ENCODE peak calls at places on chromosomes 13 and 19, in five cellular contexts. D is naive thymus-derived CD4-positive, alpha-beta T cell; E is MM.1S; U is tibial nerve; R is substantia nigra. W is an unnamed sample.

GRCh38 chr19:18098891-18099622 is 1.5 kb downstream of the MAST3 start:
- DNase-seq in E (no peak), D (no peak), U (no peak), R (peak; percentile 24), W (peak; percentile 40)

GRCh38 chr19:16208064-16208759 is 10.5 kb downstream of the AP1M1 start:
- DNase-seq in D (no peak), U (no peak), R (no peak), E (no peak), W (no peak)

GRCh38 chr19:39401549-39402416 is 4.9 kb upstream of the ZFP36 start:
- DNase-seq in R (no peak), U (no peak), E (peak; percentile 80), D (peak; percentile 68), W (peak; percentile 86)

GRCh38 chr19:55345101-55345817 is 5.6 kb downstream of the KMT5C start:
- DNase-seq in U (no peak), R (no peak), E (no peak), D (no peak), W (no peak)

GRCh38 chr19:33432408-33433170 is 59.1 kb downstream of the CEBPG start:
- DNase-seq in E (no peak), U (no peak), R (no peak), D (no peak), W (no peak)

GRCh38 chr19:39813264-39813998 is 20.5 kb downstream of the DYRK1B start:
- DNase-seq in E (no peak), D (no peak), R (no peak), U (no peak), W (no peak)

GRCh38 chr13:98143601-98144500 is 957 bp downstream of the FARP1 start:
- DNase-seq in D (peak; percentile 22), U (peak; percentile 15), E (peak; percentile 9), R (no peak), W (no peak)

GRCh38 chr19:13507053-13507611 is 853 bp upstream of the CACNA1A start:
- DNase-seq in U (no peak), D (no peak), R (no peak), E (no peak), W (no peak)

GRCh38 chr19:41876847-41877489 is at the start of gene CD79A:
- DNase-seq in R (no peak), U (no peak), E (no peak), D (no peak), W (no peak)

GRCh38 chr19:14408641-14409120 is 10.5 kb downstream of the DDX39A start:
- DNase-seq in E (no peak), D (no peak), R (no peak), U (no peak), W (peak; percentile 49)

GRCh38 chr13:88764103-88764502 is 1092.9 kb downstream of the SLITRK5 start:
- DNase-seq in U (no peak), R (no peak), E (no peak), D (no peak), W (no peak)

GRCh38 chr19:7132054-7132453 is 62.6 kb downstream of the ZNF557 start:
- DNase-seq in D (no peak), E (no peak), U (no peak), R (no peak), W (no peak)

GRCh38 chr13:104937881-104938280 is 1597.6 kb downstream of the EFNB2 start:
- DNase-seq in U (no peak), E (no peak), D (no peak), R (no peak), W (no peak)

GRCh38 chr19:32104465-32105235 is 240.8 kb upstream of the ZNF507 start:
- DNase-seq in U (no peak), R (no peak), E (no peak), D (no peak), W (no peak)

GRCh38 chr19:4089400-4089908 is 22.8 kb upstream of the ZBTB7A start:
- DNase-seq in R (no peak), D (peak; percentile 69), E (no peak), U (no peak), W (peak; percentile 53)

GRCh38 chr13:113220877-113221276 is 11.5 kb downstream of the CUL4A start:
- DNase-seq in R (no peak), U (no peak), D (no peak), E (no peak), W (peak; percentile 18)

GRCh38 chr13:30148171-30148754 is 159.1 kb downstream of the KATNAL1 start:
- DNase-seq in U (no peak), R (no peak), E (peak; percentile 38), D (no peak), W (peak; percentile 73)

GRCh38 chr13:31408927-31409326 is 209.2 kb downstream of the B3GLCT start:
- DNase-seq in E (no peak), D (no peak), R (no peak), U (no peak), W (no peak)

GRCh38 chr13:67878376-67878775 is 648.2 kb upstream of the PCDH9 start:
- DNase-seq in D (no peak), R (no peak), E (no peak), U (no peak), W (no peak)

GRCh38 chr13:29605860-29606526 is 10.5 kb upstream of the SLC7A1 start:
- DNase-seq in E (no peak), U (no peak), D (no peak), R (no peak), W (no peak)

GRCh38 chr13:32142956-32143375 is 111.4 kb downstream of the FRY start:
- DNase-seq in R (no peak), D (no peak), U (no peak), E (no peak), W (no peak)

GRCh38 chr19:30968841-30969399 is 380.3 kb downstream of the TSHZ3 start:
- DNase-seq in U (no peak), R (no peak), E (no peak), D (no peak), W (no peak)

GRCh38 chr13:89115307-89115706 is 1444.1 kb downstream of the SLITRK5 start:
- DNase-seq in E (no peak), U (no peak), R (no peak), D (no peak), W (no peak)

GRCh38 chr19:1001538-1002166 is 1.4 kb downstream of the GRIN3B start:
- DNase-seq in R (no peak), U (no peak), E (peak; percentile 53), D (peak; percentile 82), W (peak; percentile 61)

GRCh38 chr19:38559428-38560401 is 58.0 kb downstream of the MAP4K1 start:
- DNase-seq in E (peak; percentile 49), D (no peak), R (no peak), U (no peak), W (peak; percentile 44)

DNA sequence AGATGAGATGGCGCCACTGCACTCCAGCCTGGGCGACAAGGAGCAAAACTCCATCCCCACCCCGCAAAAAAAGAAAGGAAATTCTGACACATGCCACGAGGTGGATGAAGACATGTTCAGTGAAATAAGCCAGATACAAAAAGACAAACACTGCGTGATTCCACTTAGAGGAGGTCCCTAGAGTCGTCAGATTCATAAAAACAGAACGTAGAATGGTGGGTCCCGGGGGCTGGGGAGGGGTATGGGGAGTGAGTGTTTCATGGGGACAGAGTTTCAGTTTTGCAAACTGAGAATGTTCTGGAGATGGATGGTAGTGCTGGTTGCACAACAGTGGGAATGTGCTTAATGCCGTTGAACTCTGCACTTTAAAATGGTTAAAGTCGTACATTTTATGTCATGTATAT is 4.0 kb upstream of the SPC24 start:
- DNase-seq in R (no peak), U (no peak), D (no peak), E (no peak), W (no peak)
- H3K27ac ChIP-seq in R (no peak overlapping the region), U (peak overlapping the region; percentile 65), D (no peak overlapping the region), E (no peak overlapping the region), W (no peak overlapping the region)

DNA sequence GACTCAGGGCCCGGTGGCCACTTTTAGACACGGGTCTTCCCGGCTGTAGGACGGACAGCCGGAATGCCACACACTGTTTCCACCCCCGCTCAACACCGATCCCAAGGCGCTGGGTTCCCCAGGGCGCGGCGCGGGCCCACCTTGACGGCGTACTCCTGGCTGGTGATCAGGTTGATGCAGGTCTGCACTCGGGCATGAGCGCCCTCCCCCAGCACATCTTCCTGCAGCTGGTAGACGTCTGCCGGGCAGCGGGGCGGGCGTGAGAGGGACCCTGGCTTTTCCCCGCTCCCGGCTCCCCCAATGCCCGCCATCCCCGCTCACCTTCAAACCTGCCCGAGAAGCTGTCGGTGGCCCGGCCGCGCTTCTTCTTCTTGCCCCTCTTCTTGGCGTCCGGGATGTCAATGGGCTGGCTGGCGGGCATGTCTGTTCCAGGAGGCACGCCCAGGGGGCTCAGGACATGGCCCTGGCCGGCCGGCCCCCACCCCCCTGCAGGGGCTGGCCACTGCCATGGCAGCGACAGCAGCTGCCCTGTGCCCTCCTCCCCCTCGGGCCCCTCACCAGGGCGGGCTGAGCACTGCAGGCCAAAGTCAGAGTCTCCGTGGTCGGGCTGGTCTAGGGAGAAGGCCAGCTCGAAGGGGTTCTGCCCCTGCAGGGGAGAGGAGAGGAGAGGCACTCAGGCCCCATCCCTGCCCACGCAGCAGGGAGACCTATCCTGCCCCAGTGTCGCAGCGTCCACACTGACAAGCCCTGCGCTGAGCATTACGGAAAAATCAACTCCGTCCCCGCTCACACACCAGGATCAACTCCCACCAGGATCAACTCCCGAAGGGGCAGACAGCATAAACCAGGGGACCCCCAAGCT is 4.8 kb downstream of the MKNK2 start:
- DNase-seq in E (no peak), R (no peak), U (no peak), D (no peak), W (no peak)
- H3K27ac ChIP-seq in E (no peak overlapping the region), R (no peak overlapping the region), U (peak overlapping the region; percentile 99), D (peak overlapping the region; percentile 87), W (peak overlapping the region; percentile 89)

GRCh38 chr19:48683349-48683748 is 10.5 kb upstream of the NTN5 start:
- DNase-seq in D (no peak), R (peak; percentile 12), E (peak; percentile 17), U (no peak), W (no peak)
- H3K27ac ChIP-seq in D (no peak overlapping the region), R (no peak overlapping the region), E (no peak overlapping the region), U (no peak overlapping the region), W (no peak overlapping the region)

DNA sequence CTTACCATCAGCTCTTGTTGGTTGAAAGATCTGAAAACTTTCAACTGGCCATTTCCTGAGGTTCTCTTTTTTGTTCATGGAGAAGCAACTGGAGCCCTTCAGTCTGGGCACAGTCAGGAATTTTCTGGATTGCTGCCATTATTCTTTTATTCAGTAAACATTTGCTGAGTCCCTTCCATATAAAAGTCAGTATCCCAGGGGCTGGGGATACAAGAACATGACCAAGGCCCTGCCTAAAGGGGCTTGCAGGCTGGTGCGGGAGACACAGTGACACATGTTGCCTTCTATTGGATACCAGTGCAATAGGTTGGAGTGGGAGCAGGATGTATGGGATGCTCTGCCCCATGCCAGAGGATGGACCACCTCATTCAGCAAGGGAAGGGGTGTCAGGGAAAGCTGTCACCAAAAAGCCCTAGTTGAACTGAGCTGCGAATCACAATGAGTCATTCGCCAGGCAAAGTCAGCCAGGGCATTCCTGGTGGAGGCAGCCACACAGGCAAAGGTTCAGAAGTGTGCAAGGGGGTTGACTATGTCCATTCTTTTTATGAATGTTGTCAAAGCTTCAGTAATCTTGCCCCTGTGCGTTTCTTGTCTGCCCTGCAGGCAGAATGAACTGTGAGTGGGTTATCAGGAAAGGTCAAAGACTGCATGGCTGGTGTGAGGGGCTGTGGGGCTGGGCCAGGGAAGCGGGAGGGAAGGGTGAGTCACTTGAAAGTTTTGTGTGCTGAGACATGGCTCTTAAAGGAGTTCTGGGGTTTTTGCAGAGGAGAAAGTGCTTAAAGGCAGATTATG is 395.9 kb downstream of the KCNRG start:
- DNase-seq in R (no peak), U (no peak), D (no peak), E (no peak), W (no peak)
- H3K27ac ChIP-seq in R (no peak overlapping the region), U (peak overlapping the region; percentile 36), D (no peak overlapping the region), E (no peak overlapping the region), W (no peak overlapping the region)

W was measured in CD4-positive, alpha-beta memory T cell.